ENCODE peak calls at places on chromosomes 11 and 22, in eight cellular contexts. W, C, O, E, T, D, S and U are unnamed samples.

GRCh38 chr11:120104041-120104440 is 33.9 kb downstream of the TRIM29 start:
- DNase-seq in W (no peak), C (no peak), O (no peak), E (no peak), T (no peak), D (no peak), S (no peak), U (no peak)

GRCh38 chr22:48098243-48098935 is 1335.9 kb downstream of the TBC1D22A start:
- DNase-seq in W (no peak), C (no peak), O (no peak), E (no peak), T (no peak), D (no peak), S (peak; percentile 96), U (no peak)

GRCh38 chr11:46889689-46890475 is 28.5 kb downstream of the LRP4 start:
- DNase-seq in W (peak; percentile 26), C (no peak), O (peak; percentile 86), E (peak; percentile 83), T (peak; percentile 58), D (peak; percentile 76), S (peak; percentile 85), U (peak; percentile 67)

GRCh38 chr11:104581246-104581980 is 316.8 kb downstream of the CASP12 start:
- DNase-seq in W (peak; percentile 25), C (no peak), O (no peak), E (peak; percentile 79), T (no peak), D (no peak), S (no peak), U (no peak)

GRCh38 chr11:121460941-121461514 is 8.3 kb upstream of the SORL1-AS1 start:
- DNase-seq in W (no peak), C (no peak), O (no peak), E (peak; percentile 65), T (no peak), D (peak; percentile 60), S (no peak), U (no peak)

GRCh38 chr11:24622262-24622661 is 125.4 kb downstream of the LUZP2 start:
- DNase-seq in W (no peak), C (no peak), O (no peak), E (no peak), T (no peak), D (no peak), S (no peak), U (no peak)

GRCh38 chr11:43397251-43397650 is 38.5 kb downstream of the TTC17 start:
- DNase-seq in W (no peak), C (no peak), O (no peak), E (no peak), T (no peak), D (no peak), S (no peak), U (no peak)

GRCh38 chr11:69010964-69011623 is 2.0 kb downstream of the MRGPRF start:
- DNase-seq in W (peak; percentile 63), C (no peak), O (peak; percentile 54), E (no peak), T (peak; percentile 74), D (peak; percentile 64), S (peak; percentile 34), U (peak; percentile 61)

GRCh38 chr22:40567106-40567505 is 69.4 kb downstream of the MRTFA start:
- DNase-seq in W (peak; percentile 79), C (no peak), O (no peak), E (peak; percentile 63), T (no peak), D (no peak), S (no peak), U (no peak)

GRCh38 chr11:96102664-96103068 is 178.8 kb upstream of the MTMR2 start:
- DNase-seq in W (peak; percentile 69), C (no peak), O (no peak), E (peak; percentile 69), T (no peak), D (no peak), S (no peak), U (no peak)

GRCh38 chr11:117071344-117071787 is 26.9 kb downstream of the SIK3 start:
- DNase-seq in W (no peak), C (no peak), O (peak; percentile 88), E (peak; percentile 90), T (no peak), D (peak; percentile 91), S (no peak), U (no peak)

GRCh38 chr22:49450521-49450920 is 377.2 kb downstream of the BRD1 start:
- DNase-seq in W (no peak), C (no peak), O (no peak), E (no peak), T (no peak), D (no peak), S (no peak), U (no peak)

GRCh38 chr11:45859661-45860140 is 12.4 kb downstream of the CRY2 start:
- DNase-seq in W (peak; percentile 93), C (no peak), O (peak; percentile 95), E (no peak), T (peak; percentile 89), D (peak; percentile 93), S (no peak), U (peak; percentile 91)

DNA sequence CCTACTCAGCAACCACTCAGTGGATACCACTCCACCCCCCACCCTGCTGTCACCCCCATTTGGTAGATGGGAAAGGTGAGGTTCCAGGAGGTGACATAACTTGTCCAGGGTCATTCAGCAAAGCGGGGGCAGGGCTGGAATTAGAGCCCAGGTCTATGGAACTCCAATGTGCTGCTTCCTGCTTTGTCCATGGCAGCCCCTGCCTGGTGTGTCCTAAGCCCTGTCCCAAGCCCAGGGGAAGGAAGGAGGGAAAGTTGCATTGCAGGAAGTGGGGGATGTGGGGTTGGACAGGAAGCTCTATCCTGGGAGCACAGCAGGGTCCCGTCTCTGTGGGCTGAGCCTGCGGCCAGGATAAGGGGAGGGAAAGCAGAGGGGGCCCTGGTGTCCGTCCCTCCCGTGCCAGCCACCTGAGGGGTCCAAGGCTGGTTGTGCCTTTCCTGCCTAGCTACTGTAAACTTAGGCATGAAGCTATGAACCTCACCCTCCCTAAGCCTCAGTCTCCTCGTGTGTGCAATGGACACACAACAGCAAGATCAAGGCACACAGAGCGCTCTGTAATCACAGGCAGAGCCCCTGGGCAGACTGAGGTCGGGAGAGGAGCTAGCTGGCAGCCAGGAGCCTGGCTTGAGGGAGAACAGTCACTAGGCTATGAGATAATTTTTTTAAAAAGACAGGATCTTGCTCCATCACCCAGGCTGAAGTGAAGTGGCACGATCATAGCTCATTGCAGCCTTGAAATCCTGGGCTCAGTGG is 12.9 kb downstream of the GAL3ST1 start:
- DNase-seq in W (no peak), C (no peak), O (no peak), E (no peak), T (no peak), D (no peak), S (no peak), U (no peak)
- H3K27ac ChIP-seq in W (no peak overlapping the region), C (no peak overlapping the region), O (no peak overlapping the region), E (no peak overlapping the region), T (no peak overlapping the region), D (no peak overlapping the region), S (no peak overlapping the region), U (no peak overlapping the region)

DNA sequence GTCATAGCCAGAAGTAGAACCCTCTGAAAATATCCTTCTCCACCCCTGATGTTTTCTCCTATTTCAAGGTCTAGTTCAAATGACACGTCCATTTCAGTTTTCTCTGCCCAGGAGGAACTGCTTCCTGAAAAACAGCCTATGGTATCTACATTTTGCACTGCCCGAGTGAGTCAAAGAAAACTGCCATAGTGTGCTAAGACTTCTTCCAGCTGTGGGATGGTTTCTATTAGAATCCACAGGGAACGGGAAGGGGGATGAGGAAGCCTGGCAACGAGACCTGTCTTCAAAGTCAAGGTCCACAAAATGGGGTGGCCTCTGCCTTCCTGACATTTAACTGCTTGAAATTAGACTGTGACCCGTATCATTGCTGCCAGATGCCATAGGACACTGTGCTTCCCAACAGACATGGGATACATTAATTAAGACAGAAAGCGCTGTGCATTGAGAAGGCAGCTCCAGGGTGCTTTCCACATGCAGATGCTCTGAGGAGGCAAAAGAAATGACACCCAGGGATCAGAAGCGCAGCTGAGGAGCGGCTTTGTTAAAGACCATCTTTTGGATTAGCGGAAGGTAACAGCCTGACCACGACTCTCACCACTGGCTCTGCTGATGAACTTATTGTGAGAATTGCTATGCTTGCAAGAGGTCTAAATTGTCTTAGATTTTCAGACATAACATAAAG is 39.4 kb upstream of the NUP50 start:
- DNase-seq in W (no peak), C (no peak), O (no peak), E (no peak), T (no peak), D (no peak), S (no peak), U (no peak)
- H3K4me3 ChIP-seq in W (no peak overlapping the region), C (no peak overlapping the region), O (no peak overlapping the region), E (no peak overlapping the region), T (no peak overlapping the region), D (no peak overlapping the region), S (no peak overlapping the region), U (no peak overlapping the region)

DNA sequence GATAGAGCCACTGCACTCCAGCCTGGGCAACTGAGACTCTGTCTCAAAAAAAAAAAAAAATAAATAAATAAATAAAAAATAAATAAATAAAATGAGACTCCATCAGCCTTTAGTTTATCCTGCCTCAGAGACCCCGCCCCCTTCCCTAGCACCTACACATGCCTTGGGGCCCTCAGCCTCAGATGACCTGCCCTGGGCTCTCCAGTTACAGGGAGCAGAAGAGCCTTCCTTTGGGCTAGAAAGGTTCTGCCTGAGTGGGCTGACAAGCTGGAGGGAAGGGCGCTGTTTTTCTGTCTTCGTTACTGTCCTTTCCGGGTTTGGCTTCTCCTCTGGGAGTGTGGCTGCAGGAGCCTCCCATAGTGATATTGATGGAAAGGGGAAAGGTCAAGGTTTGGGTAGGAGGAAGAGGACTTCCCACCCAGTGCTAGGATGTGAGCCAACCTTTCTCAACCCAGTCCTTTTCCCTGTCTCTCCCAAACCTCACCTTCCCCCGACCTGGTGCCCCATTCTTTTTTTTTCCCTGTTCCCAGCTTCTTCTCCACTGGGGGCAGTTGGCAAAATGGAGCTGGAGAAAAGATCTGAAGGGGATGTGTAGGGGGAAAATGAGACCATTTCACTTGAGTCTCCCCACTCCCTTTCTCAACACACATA is 1.5 kb upstream of the SF3B2 start:
- DNase-seq in W (no peak), C (no peak), O (no peak), E (no peak), T (peak; percentile 58), D (no peak), S (no peak), U (no peak)
- TF ChIP-seq CTCF in W (no peak), C (no peak), O (no peak), E (no peak), T (no peak), D (no peak), S (no peak), U (no peak)

GRCh38 chr22:36351921-36352774 is 35.6 kb downstream of the MYH9 start:
- DNase-seq in W (no peak), C (no peak), O (peak; percentile 66), E (peak; percentile 68), T (no peak), D (peak; percentile 69), S (no peak), U (no peak)

GRCh38 chr22:36350751-36351594 is 36.8 kb downstream of the MYH9 start:
- DNase-seq in W (peak; percentile 80), C (no peak), O (peak; percentile 67), E (peak; percentile 48), T (no peak), D (no peak), S (no peak), U (no peak)

GRCh38 chr22:36355362-36355761 is 32.4 kb downstream of the MYH9 start:
- DNase-seq in W (no peak), C (no peak), O (no peak), E (no peak), T (no peak), D (no peak), S (no peak), U (no peak)

GRCh38 chr22:36355894-36356293 is 31.9 kb downstream of the MYH9 start:
- DNase-seq in W (no peak), C (no peak), O (peak; percentile 57), E (no peak), T (no peak), D (no peak), S (no peak), U (no peak)

GRCh38 chr22:36352775-36353507 is 34.8 kb downstream of the MYH9 start:
- DNase-seq in W (peak; percentile 88), C (no peak), O (peak; percentile 91), E (no peak), T (no peak), D (peak; percentile 69), S (no peak), U (no peak)
- H3K27ac ChIP-seq in W (peak overlapping the region; percentile 85), C (peak overlapping the region; percentile 96), O (peak overlapping the region; percentile 75), E (peak overlapping the region; percentile 77), T (peak overlapping the region; percentile 97), D (peak overlapping the region; percentile 96), S (no peak overlapping the region), U (peak overlapping the region; percentile 36)